ENCODE peak calls at places on chromosomes 1 and 21, in five cellular contexts. Z is IMR-90, I is sigmoid colon, C is fibroblast of lung, N is PC-3. Q is an unnamed sample.

GRCh38 chr1:12772520-12772919 is 1.0 kb upstream of the PRAMEF12 start:
- DNase-seq in I (no peak), Z (no peak), N (no peak), C (no peak), Q (no peak)

GRCh38 chr1:202802998-202803932 is 5.0 kb downstream of the KDM5B start:
- DNase-seq in Z (peak; percentile 57), N (peak; percentile 54), C (peak; percentile 37), I (no peak), Q (no peak)

GRCh38 chr1:36516372-36517018 is 33.8 kb upstream of the CSF3R start:
- DNase-seq in Z (peak; percentile 43), N (peak; percentile 59), C (peak; percentile 40), I (peak; percentile 55), Q (peak; percentile 67)

GRCh38 chr1:2650967-2651645 is 18.3 kb upstream of the MMEL1 start:
- DNase-seq in I (peak; percentile 37), Z (no peak), N (no peak), C (no peak), Q (peak; percentile 4)

GRCh38 chr1:49102752-49103151 is 326.1 kb upstream of the BEND5 start:
- DNase-seq in C (peak; percentile 97), N (peak; percentile 83), Z (no peak), I (no peak), Q (no peak)

GRCh38 chr1:236269439-236269838 is 12.3 kb downstream of the ERO1B start:
- DNase-seq in C (no peak), Z (no peak), N (no peak), I (no peak), Q (no peak)

GRCh38 chr1:231419738-231420298 is 2.3 kb downstream of the EGLN1 start:
- DNase-seq in C (peak; percentile 38), Z (peak; percentile 19), N (no peak), I (no peak), Q (no peak)

GRCh38 chr21:29130234-29130993 is at the start of gene MAP3K7CL:
- DNase-seq in C (peak; percentile 100), I (peak; percentile 81), Z (peak; percentile 100), N (peak; percentile 83), Q (no peak)

GRCh38 chr1:147651466-147651865 is 18.9 kb downstream of the ACP6 start:
- DNase-seq in I (no peak), C (peak; percentile 40), N (no peak), Z (no peak), Q (no peak)

GRCh38 chr1:247415423-247416361 is at the start of gene NLRP3:
- DNase-seq in N (peak; percentile 73), Z (no peak), C (no peak), I (peak; percentile 68), Q (no peak)

GRCh38 chr21:34881894-34882371 is 167.2 kb downstream of the RUNX1 start:
- DNase-seq in N (peak; percentile 96), C (peak; percentile 91), I (no peak), Z (peak; percentile 92), Q (no peak)

GRCh38 chr1:84995484-84996334 is 1.2 kb downstream of the MCOLN2 start:
- DNase-seq in I (no peak), C (no peak), N (peak; percentile 11), Z (no peak), Q (no peak)
- H3K4me3 ChIP-seq in I (no peak overlapping the region), C (no peak overlapping the region), N (peak overlapping the region; percentile 77), Z (no peak overlapping the region), Q (peak overlapping the region; percentile 59)

GRCh38 chr1:25554886-25555752 is 11.7 kb downstream of the LDLRAP1 start:
- DNase-seq in N (no peak), I (no peak), C (peak; percentile 24), Z (peak; percentile 29), Q (no peak)
- H3K4me1 ChIP-seq in N (peaks cover 14% of the 10 kb centered on the region), I (peaks cover 16% of the 10 kb centered on the region), C (peaks cover 11% of the 10 kb centered on the region), Z (peaks cover 13% of the 10 kb centered on the region), Q (no peaks in the 10 kb centered on the region)

GRCh38 chr1:15413563-15414449 is 4.1 kb downstream of the EFHD2 start:
- DNase-seq in I (no peak), N (no peak), C (no peak), Z (no peak), Q (no peak)

GRCh38 chr1:15411593-15412487 is 2.2 kb downstream of the EFHD2 start:
- DNase-seq in I (no peak), C (no peak), N (peak; percentile 58), Z (peak; percentile 47), Q (no peak)

GRCh38 chr1:15410884-15411245 is 1.2 kb downstream of the EFHD2 start:
- DNase-seq in N (no peak), I (no peak), C (no peak), Z (no peak), Q (no peak)

GRCh38 chr1:15412843-15413242 is 3.2 kb downstream of the EFHD2 start:
- DNase-seq in N (no peak), I (no peak), C (no peak), Z (no peak), Q (no peak)

GRCh38 chr1:15412488-15412800 is 2.8 kb downstream of the EFHD2 start:
- DNase-seq in C (no peak), Z (no peak), I (no peak), N (no peak), Q (no peak)
- H3K4me3 ChIP-seq in C (no peak overlapping the region), Z (no peak overlapping the region), I (no peak overlapping the region), N (peak overlapping the region; percentile 100), Q (no peak overlapping the region)

DNA sequence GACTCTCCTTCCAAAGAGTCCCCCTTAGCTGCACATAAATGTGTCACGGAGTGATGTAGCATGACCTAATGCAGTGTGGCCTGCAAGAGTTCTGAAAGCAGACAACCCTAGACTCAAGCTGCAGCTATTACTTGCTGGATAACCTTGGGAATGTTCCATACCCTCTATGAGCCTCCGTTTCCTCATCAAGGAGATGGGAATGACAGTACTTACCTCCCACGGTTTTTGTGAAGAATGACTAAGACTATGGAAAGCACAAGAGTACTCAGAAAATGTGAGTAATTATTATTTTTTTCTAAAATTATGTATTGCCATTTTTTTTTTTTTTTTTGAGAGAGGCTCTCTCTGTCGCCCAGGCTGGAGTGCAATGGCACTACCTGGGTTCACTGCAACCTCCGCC is 3.0 kb downstream of the TTC39A start:
- DNase-seq in Z (peak; percentile 47), I (no peak), N (no peak), C (peak; percentile 53), Q (no peak)
- H3K4me1 ChIP-seq in Z (peaks cover 12% of the 10 kb centered on the region), I (peaks cover 13% of the 10 kb centered on the region), N (peaks cover 20% of the 10 kb centered on the region), C (peaks cover 10% of the 10 kb centered on the region), Q (peaks cover 8% of the 10 kb centered on the region)

GRCh38 chr1:186125035-186125434 is 250.0 kb downstream of the TPR start:
- DNase-seq in C (no peak), I (no peak), N (no peak), Z (no peak), Q (no peak)
- H3K4me3 ChIP-seq in C (no peak overlapping the region), I (no peak overlapping the region), N (no peak overlapping the region), Z (no peak overlapping the region), Q (no peak overlapping the region)

DNA sequence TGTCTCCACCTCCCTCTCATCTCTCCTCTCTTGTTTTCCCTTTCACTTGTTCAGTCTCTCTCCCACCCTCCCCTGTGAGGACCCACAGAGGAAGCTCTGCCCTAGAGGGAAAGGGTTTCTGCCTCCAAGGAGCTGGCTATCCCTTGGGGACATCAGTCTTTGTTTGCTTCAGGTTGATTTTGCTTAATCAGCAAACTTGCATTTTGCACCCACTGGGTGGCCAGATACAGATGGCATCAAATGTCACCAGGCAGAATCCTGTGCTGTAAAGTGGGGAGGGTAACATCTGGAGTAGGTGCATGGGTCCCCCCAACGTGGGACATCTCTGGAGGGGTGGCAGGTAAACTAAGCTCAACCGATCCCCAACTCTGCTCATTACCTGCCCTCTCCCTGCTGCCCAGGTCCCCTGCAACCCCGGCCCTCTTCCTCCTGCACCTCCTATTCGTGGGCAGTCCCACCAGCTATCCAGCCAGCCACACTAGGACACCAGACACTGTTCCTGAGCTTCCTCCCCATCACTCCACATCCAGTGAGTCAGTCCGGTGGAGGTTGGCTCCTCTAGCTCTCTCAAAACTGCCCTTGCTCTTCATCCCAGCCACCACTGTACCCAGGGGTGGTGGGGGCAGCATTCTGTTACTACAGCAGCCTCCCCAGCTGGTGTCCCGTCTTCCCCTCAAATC is 123.3 kb downstream of the KCNN3 start:
- DNase-seq in C (no peak), N (no peak), I (no peak), Z (no peak), Q (no peak)
- H3K4me1 ChIP-seq in C (no peaks in the 10 kb centered on the region), N (no peaks in the 10 kb centered on the region), I (peaks cover 34% of the 10 kb centered on the region), Z (no peaks in the 10 kb centered on the region), Q (peaks cover 8% of the 10 kb centered on the region)

DNA sequence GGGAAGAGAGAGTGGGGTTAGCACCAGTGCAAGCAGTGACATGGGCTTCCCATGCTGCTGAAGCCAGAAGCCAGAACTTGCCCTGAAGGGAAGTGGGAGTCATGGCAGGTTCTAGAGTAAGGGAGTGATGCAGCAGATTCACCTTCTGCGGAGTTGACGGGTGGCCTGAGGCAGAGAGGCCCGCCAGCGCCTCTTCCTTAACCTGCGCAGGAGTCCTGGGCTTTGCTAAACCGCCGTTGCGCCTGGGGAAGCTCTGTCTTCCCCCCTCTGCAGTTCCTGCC is 67.2 kb downstream of the OBSCN start:
- DNase-seq in N (no peak), I (peak; percentile 66), Z (no peak), C (no peak), Q (no peak)
- H3K4me3 ChIP-seq in N (peak overlapping the region; percentile 73), I (peak overlapping the region; percentile 51), Z (peak overlapping the region; percentile 78), C (peak overlapping the region; percentile 61), Q (peak overlapping the region; percentile 64)

GRCh38 chr1:89302697-89303332 is 30.2 kb upstream of the GBP5 start:
- DNase-seq in I (no peak), C (no peak), N (no peak), Z (no peak), Q (no peak)

GRCh38 chr1:89295187-89295586 is 22.5 kb upstream of the GBP5 start:
- DNase-seq in I (no peak), N (no peak), Z (no peak), C (no peak), Q (no peak)

GRCh38 chr1:89298461-89298860 is 25.8 kb upstream of the GBP5 start:
- DNase-seq in I (no peak), C (no peak), N (peak; percentile 45), Z (no peak), Q (no peak)
- H3K4me1 ChIP-seq in I (no peaks in the 10 kb centered on the region), C (no peaks in the 10 kb centered on the region), N (no peaks in the 10 kb centered on the region), Z (no peaks in the 10 kb centered on the region), Q (no peaks in the 10 kb centered on the region)

Q was measured in HAP-1.